ENCODE peak calls at places on chromosome 17, in eight cellular contexts. I is tibial nerve, G is GM12878, Q is IMR-90, T is neural progenitor cell, C is uterus, F is A549, K is right cardiac atrium. W is an unnamed sample.

GRCh38 chr17:59377410-59377809 is 46.0 kb downstream of the YPEL2 start:
- DNase-seq in I (no peak), G (no peak), Q (peak), T (no peak), C (no peak), F (no peak), K (no peak), W (no peak)

GRCh38 chr17:16962804-16963203 is 9.1 kb downstream of the TNFRSF13B start:
- DNase-seq in I (no peak), G (no peak), Q (no peak), T (no peak), C (no peak), F (peak), K (no peak), W (no peak)

GRCh38 chr17:385195-385835 is 32.7 kb upstream of the RPH3AL start:
- DNase-seq in I (peak), G (no peak), Q (no peak), T (peak), C (peak), F (peak), K (peak), W (peak)

GRCh38 chr17:17758443-17758842 is 77.2 kb downstream of the RAI1 start:
- DNase-seq in I (no peak), G (no peak), Q (no peak), T (no peak), C (no peak), F (no peak), K (no peak), W (no peak)

GRCh38 chr17:58328195-58329034 is at the start of gene TSPOAP1:
- DNase-seq in I (no peak), G (peak), Q (no peak), T (peak), C (no peak), F (no peak), K (no peak), W (peak)

GRCh38 chr17:9817086-9817485 is 4.8 kb downstream of the GSG1L2 start:
- DNase-seq in I (no peak), G (no peak), Q (peak), T (no peak), C (no peak), F (no peak), K (no peak), W (no peak)

GRCh38 chr17:3539881-3540540 is 17.6 kb downstream of the TRPV3 start:
- DNase-seq in I (no peak), G (no peak), Q (no peak), T (no peak), C (no peak), F (no peak), K (no peak), W (no peak)

GRCh38 chr17:13474073-13474800 is 127.5 kb downstream of the HS3ST3A1 start:
- DNase-seq in I (no peak), G (no peak), Q (no peak), T (no peak), C (no peak), F (no peak), K (no peak), W (no peak)

GRCh38 chr17:632551-632950 is 82.1 kb downstream of the VPS53 start:
- DNase-seq in I (no peak), G (no peak), Q (no peak), T (no peak), C (no peak), F (no peak), K (no peak), W (no peak)

GRCh38 chr17:72514888-72515287 is 394.1 kb downstream of the SOX9 start:
- DNase-seq in I (peak), G (no peak), Q (peak), T (no peak), C (peak), F (no peak), K (peak), W (peak)

GRCh38 chr17:35730400-35731005 is 936 bp upstream of the RASL10B start:
- DNase-seq in I (no peak), G (no peak), Q (no peak), T (no peak), C (no peak), F (no peak), K (no peak), W (no peak)

GRCh38 chr17:54947396-54947795 is 21.1 kb downstream of the COX11 start:
- DNase-seq in I (no peak), G (no peak), Q (no peak), T (no peak), C (no peak), F (no peak), K (no peak), W (no peak)

GRCh38 chr17:75237100-75238014 is 24.0 kb downstream of the GGA3 start:
- DNase-seq in I (no peak), G (no peak), Q (no peak), T (no peak), C (no peak), F (no peak), K (peak), W (no peak)

GRCh38 chr17:4969551-4970231 is 2.1 kb upstream of the SPAG7 start:
- DNase-seq in I (no peak), G (no peak), Q (peak), T (no peak), C (no peak), F (no peak), K (no peak), W (no peak)

GRCh38 chr17:79023886-79024771 is at the start of gene C1QTNF1:
- DNase-seq in I (no peak), G (no peak), Q (peak), T (peak), C (peak), F (peak), K (peak), W (peak)

GRCh38 chr17:14205992-14206461 is 30.6 kb downstream of the CDRT15 start:
- DNase-seq in I (no peak), G (no peak), Q (no peak), T (no peak), C (no peak), F (no peak), K (peak), W (peak)

GRCh38 chr17:1707107-1707506 is 3.1 kb downstream of the TLCD2 start:
- DNase-seq in I (no peak), G (no peak), Q (no peak), T (no peak), C (no peak), F (no peak), K (no peak), W (no peak)

GRCh38 chr17:30969989-30970680 is 704 bp upstream of the RNF135 start:
- DNase-seq in I (no peak), G (no peak), Q (no peak), T (peak), C (peak), F (peak), K (no peak), W (no peak)

GRCh38 chr17:10471853-10472252 is 2.5 kb upstream of the MYH4 start:
- DNase-seq in I (no peak), G (no peak), Q (peak), T (no peak), C (no peak), F (no peak), K (no peak), W (no peak)

GRCh38 chr17:65750166-65750565 is 188.7 kb upstream of the AXIN2 start:
- DNase-seq in I (no peak), G (no peak), Q (no peak), T (no peak), C (no peak), F (no peak), K (no peak), W (no peak)
- H3K27ac ChIP-seq in I (no peak), G (no peak), Q (no peak), T (no peak), C (peak), F (peak), K (no peak), W (no peak)

GRCh38 chr17:7318121-7318860 is 3.1 kb upstream of the GPS2 start:
- DNase-seq in I (no peak), G (no peak), Q (no peak), T (no peak), C (no peak), F (no peak), K (no peak), W (no peak)
- H3K27ac ChIP-seq in I (no peak), G (no peak), Q (no peak), T (no peak), C (no peak), F (no peak), K (no peak), W (no peak)

GRCh38 chr17:50169121-50169764 is 3.4 kb downstream of the SGCA start:
- DNase-seq in I (no peak), G (peak), Q (peak), T (peak), C (peak), F (peak), K (peak), W (peak)
- H3K27ac ChIP-seq in I (no peak), G (no peak), Q (no peak), T (no peak), C (no peak), F (peak), K (no peak), W (no peak)

GRCh38 chr17:82114447-82114846 is 16.4 kb upstream of the FASN start:
- DNase-seq in I (no peak), G (no peak), Q (no peak), T (no peak), C (no peak), F (no peak), K (peak), W (no peak)
- H3K27ac ChIP-seq in I (no peak), G (no peak), Q (no peak), T (no peak), C (no peak), F (no peak), K (no peak), W (no peak)

DNA sequence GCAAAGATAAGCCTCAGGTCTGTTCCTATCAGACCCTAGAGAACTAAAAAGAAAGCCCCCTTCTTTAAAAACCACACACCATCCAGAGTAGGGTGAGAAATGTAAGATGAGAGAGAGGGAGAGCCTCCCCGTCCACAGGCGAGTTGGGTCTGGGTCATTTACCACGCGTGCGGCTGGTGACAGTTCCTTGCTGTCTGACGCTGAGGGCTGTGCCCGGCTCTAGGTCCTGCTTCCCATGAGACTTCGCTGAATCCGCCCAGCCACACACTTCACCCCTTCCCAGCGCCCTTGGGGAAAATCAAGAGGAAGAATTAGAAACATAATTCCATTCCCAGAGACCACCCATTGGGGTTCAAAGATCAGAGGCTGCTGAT is 54.2 kb downstream of the WNT3 start:
- DNase-seq in I (no peak), G (no peak), Q (no peak), T (no peak), C (no peak), F (no peak), K (no peak), W (no peak)
- H3K27ac ChIP-seq in I (no peak), G (no peak), Q (peak), T (no peak), C (no peak), F (peak), K (no peak), W (no peak)

DNA sequence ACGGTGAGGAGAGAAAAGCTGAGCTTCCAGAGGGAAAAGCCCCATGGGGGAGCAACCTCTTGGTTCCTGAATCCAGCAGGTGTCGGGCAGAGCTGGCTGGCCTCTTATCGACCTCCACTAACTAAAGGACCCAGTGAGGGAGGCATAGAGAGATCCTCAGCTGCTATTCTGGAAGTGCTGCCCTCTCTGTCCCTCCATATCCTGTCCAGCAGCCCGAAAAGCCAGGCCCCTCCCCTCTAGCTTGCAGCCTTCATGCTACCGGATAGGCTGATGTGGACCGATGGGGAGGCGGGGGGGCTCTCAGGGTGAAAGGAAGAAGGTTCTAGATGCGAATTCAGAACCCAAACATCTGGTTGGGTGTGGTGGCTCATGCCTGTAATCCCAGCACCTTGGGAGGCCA is 24.9 kb downstream of the MXRA7 start:
- DNase-seq in I (no peak), G (no peak), Q (no peak), T (no peak), C (no peak), F (no peak), K (peak), W (no peak)
- H3K27ac ChIP-seq in I (peak), G (no peak), Q (no peak), T (no peak), C (peak), F (no peak), K (peak), W (peak)

DNA sequence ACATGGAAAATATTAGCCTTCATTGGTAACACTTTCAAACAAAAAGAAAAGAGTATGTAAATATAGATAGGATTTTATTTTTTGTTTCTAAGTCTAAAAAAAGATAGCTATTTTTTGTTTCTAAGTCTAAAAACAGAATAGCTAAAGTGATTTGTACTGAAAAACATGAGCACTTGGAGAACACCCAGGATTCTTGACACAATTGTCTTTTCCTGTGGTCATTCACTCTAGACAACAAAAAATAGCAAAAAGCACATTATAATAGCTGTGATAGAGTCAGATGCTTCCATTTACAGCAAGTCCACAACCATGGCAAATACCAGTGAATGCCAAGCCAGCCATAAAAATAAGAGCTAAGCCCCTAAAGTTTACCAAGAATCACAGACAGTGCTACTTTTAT is 36.7 kb downstream of the SKAP1 start:
- DNase-seq in I (no peak), G (no peak), Q (no peak), T (no peak), C (no peak), F (no peak), K (no peak), W (no peak)
- H3K27ac ChIP-seq in I (no peak), G (no peak), Q (no peak), T (no peak), C (no peak), F (no peak), K (no peak), W (no peak)

GRCh38 chr17:50565559-50566350 is 5.2 kb downstream of the CACNA1G start:
- DNase-seq in I (no peak), G (no peak), Q (peak), T (peak), C (no peak), F (peak), K (no peak), W (no peak)
- H3K27ac ChIP-seq in I (no peak), G (no peak), Q (no peak), T (no peak), C (peak), F (no peak), K (no peak), W (no peak)

W was measured in heart left ventricle.